ENCODE peak calls at places on chromosomes 12 and 14, in seven cellular contexts. Y is IMR-90; F is astrocyte of the cerebellum; C is astrocyte of the spinal cord; J is CD8-positive, alpha-beta T cell; E is fibroblast of mammary gland; V is ascending aorta. R is an unnamed sample.

GRCh38 chr14:99481745-99482099 is 513 bp downstream of the CCNK start:
- DNase-seq in Y (peak), F (no peak), C (peak), J (peak), E (peak), V (no peak), R (peak)

GRCh38 chr14:39090548-39091111 is 12.4 kb downstream of the SEC23A start:
- DNase-seq in Y (no peak), F (no peak), C (no peak), J (no peak), E (no peak), V (no peak), R (no peak)

GRCh38 chr14:69715725-69716482 is 51.0 kb upstream of the SRSF5 start:
- DNase-seq in Y (peak), F (peak), C (peak), J (no peak), E (peak), V (no peak), R (peak)

GRCh38 chr14:74979442-74980397 is 23.0 kb upstream of the EIF2B2 start:
- DNase-seq in Y (peak), F (no peak), C (peak), J (no peak), E (no peak), V (no peak), R (peak)

GRCh38 chr14:75279153-75279738 is 618 bp downstream of the FOS start:
- DNase-seq in Y (peak), F (no peak), C (peak), J (no peak), E (peak), V (no peak), R (no peak)

GRCh38 chr14:61561144-61561543 is 134.2 kb upstream of the HIF1A start:
- DNase-seq in Y (peak), F (no peak), C (no peak), J (no peak), E (peak), V (no peak), R (peak)

GRCh38 chr12:1519642-1520041 is 74.7 kb downstream of the FBXL14 start:
- DNase-seq in Y (no peak), F (no peak), C (no peak), J (no peak), E (no peak), V (no peak), R (no peak)

GRCh38 chr12:119940881-119941280 is 48.2 kb upstream of the BICDL1 start:
- DNase-seq in Y (peak), F (peak), C (peak), J (no peak), E (peak), V (no peak), R (peak)

GRCh38 chr14:104749111-104749649 is 3.8 kb upstream of the SIVA1 start:
- DNase-seq in Y (peak), F (peak), C (peak), J (no peak), E (peak), V (peak), R (peak)

GRCh38 chr12:95764848-95765247 is 25.7 kb downstream of the NTN4 start:
- DNase-seq in Y (peak), F (no peak), C (no peak), J (no peak), E (no peak), V (no peak), R (no peak)

DNA sequence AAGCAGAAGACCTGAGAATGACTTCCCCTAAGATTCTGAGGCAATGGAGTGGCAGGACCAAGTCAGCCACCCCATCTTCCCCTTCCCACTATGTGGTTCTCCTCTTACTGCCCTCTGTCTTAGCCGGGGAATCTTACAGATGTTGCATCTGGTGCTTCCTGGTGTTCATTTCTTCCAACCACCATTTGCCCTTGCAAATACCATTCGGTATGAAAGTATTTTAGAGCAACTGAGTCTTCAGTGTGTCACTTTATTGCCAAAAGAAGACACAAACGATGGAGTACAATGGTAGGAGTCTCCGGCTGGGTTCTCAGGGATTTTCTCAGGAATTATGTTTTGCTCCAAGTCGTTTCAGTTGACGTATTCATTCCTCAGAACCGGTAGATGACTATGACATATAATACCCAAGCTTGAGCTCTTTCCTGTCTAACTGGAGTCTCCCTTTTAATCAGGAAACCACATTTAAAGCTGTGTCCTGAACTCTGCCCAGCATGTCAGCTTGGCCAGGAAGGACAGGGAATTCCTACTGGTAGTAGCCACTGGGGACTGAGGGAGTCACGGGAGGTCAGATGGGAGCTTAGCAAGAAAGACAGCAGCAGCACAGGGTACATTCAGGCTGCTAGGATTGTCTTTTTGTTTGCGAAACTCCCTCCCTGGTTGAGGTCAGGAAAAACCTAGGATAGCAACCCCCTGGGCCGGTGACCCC is 87.0 kb downstream of the SAMD4A start:
- DNase-seq in Y (peak), F (peak), C (peak), J (no peak), E (peak), V (no peak), R (no peak)
- TF ChIP-seq CTCF in Y (no peak), F (no peak), C (no peak), J (no peak), E (no peak), V (no peak), R (no peak)

GRCh38 chr12:106586803-106587684 is 4.2 kb downstream of the RFX4 start:
- DNase-seq in Y (no peak), F (no peak), C (no peak), J (no peak), E (no peak), V (no peak), R (no peak)

GRCh38 chr12:106585237-106585834 is 2.5 kb downstream of the RFX4 start:
- DNase-seq in Y (no peak), F (no peak), C (no peak), J (no peak), E (no peak), V (no peak), R (no peak)

GRCh38 chr12:106584104-106585064 is 1.6 kb downstream of the RFX4 start:
- DNase-seq in Y (no peak), F (no peak), C (no peak), J (no peak), E (no peak), V (no peak), R (no peak)

GRCh38 chr12:106586535-106586802 is 3.7 kb downstream of the RFX4 start:
- DNase-seq in Y (no peak), F (no peak), C (no peak), J (no peak), E (no peak), V (no peak), R (no peak)

GRCh38 chr12:106585862-106586534 is 3.2 kb downstream of the RFX4 start:
- DNase-seq in Y (no peak), F (no peak), C (no peak), J (no peak), E (no peak), V (no peak), R (no peak)
- TF ChIP-seq CTCF in Y (no peak), F (no peak), C (no peak), J (no peak), E (no peak), V (no peak), R (no peak)

GRCh38 chr12:109446-109845 is 42.9 kb downstream of the IQSEC3 start:
- DNase-seq in Y (no peak), F (no peak), C (no peak), J (no peak), E (no peak), V (no peak), R (no peak)
- TF ChIP-seq CTCF in Y (no peak), F (no peak), C (no peak), J (no peak), E (no peak), V (no peak), R (no peak)

DNA sequence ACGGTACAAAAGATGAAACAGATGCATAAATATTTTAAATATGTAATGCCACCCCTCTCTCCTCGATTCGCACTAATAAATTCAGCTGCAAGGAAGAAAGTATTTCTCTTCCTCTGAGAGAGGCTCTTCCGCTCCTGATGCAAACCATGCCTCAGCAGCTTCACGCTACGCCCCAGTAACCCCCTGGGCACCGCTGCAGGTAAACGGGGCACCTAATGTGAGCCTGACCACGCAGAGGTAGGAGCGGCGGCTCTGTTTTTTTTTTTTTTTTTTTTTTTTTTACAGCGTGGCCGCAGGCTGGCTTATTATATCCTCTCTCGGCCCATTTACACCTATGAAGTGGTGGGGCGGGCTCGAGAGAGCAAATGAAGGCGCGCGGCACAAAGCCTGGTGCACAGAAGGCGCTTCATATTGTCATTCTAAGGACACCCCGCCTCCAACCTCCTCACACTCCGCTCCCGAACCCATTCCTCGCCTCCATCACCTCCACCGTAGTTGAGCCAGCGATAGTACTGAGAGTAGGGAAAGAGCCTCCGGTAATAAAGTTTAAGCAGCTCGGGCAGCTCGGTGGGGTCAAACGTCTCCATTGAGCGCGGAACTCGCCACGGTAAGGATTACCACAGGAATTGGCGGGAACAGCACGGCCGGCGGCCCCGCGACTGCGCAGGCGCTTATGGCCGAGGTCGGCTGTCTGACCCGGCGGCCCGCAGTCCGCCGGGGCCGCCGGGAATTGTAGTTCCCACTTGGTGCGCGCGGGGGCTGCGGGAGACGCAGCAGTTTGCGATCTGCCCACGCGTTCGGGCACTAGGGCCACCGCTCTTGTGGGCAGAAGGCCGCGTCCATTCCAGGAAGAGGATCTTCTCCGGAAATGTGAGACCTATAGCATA is at the start of gene PRIM1:
- DNase-seq in Y (peak), F (peak), C (peak), J (peak), E (peak), V (peak), R (peak)
- TF ChIP-seq CTCF in Y (no peak), F (no peak), C (no peak), J (peak), E (no peak), V (peak), R (peak)

DNA sequence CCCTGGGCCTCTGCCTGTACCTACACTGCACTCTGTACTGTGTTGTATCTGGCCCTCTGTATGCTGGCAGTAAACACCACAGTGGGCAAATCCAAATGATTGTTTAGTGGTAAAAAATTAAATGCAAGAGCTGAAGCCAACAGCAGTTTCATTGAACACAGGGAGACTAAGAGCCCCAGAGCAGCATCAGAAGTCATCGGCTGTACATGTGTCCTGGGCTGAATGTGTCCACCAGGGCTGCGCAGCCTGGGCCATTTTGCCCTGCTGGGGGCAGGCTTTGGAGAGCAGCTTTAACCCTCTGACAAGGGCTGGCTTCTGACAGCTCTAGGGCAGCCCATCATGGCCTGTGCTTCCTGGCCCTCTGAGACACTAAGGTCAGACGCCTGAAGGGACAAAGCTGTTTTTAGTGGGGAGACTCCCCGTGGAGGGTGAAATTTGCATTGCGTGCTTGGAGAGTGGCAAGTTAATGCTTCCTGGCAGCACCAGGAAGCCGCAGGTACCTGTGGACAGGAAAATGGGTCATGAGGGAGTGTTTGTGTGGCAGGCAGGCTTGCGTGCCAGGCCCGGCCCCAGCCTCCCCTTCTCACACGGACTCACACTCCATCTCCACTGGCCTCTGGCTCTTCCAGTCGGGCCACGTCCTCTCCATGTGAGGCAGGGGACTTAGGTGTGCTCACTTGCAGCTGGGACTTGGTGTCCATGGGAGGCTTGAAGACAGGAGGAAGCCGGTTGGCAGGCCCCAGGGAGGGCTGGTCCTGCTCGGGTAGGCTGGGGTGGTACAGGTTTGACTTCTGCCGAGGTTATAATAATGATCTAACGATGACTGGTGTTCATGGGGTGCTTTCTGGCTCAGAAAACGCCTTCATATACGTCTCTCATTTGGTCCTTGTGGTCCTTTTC is 150.1 kb downstream of the TSPAN9 start:
- DNase-seq in Y (no peak), F (no peak), C (no peak), J (no peak), E (no peak), V (no peak), R (no peak)
- TF ChIP-seq CTCF in Y (no peak), F (no peak), C (no peak), J (no peak), E (no peak), V (no peak), R (no peak)